ENCODE peak calls at places on chromosomes 11 and 22, in ten cellular contexts. One of them, this sample, is unnamed.

GRCh38 chr22:26527574-26528465 is 15.5 kb upstream of the TFIP11 start:
- DNase-seq in fibroblast of pulmonary artery: no peak
- DNase-seq in fibroblast of lung: no peak
- DNase-seq in pancreas: no peak
- DNase-seq in Calu3: no peak
- DNase-seq in testis: no peak
- DNase-seq in transverse colon: no peak
- DNase-seq in thoracic aorta: no peak
- DNase-seq in tibial artery: no peak
- DNase-seq in astrocyte of the spinal cord: no peak
- DNase-seq in this sample: no peak

GRCh38 chr11:30895046-30895445 is 308.9 kb upstream of the MPPED2 start:
- DNase-seq in fibroblast of pulmonary artery: no peak
- DNase-seq in fibroblast of lung: no peak
- DNase-seq in pancreas: no peak
- DNase-seq in Calu3: no peak
- DNase-seq in testis: no peak
- DNase-seq in transverse colon: no peak
- DNase-seq in thoracic aorta: no peak
- DNase-seq in tibial artery: no peak
- DNase-seq in astrocyte of the spinal cord: no peak
- DNase-seq in this sample: no peak

GRCh38 chr11:12075822-12076821 is 34.3 kb upstream of the MICAL2 start:
- DNase-seq in fibroblast of pulmonary artery: peak; percentile 96
- DNase-seq in fibroblast of lung: peak; percentile 100
- DNase-seq in pancreas: no peak
- DNase-seq in Calu3: no peak
- DNase-seq in testis: no peak
- DNase-seq in transverse colon: peak; percentile 46
- DNase-seq in thoracic aorta: peak; percentile 61
- DNase-seq in tibial artery: peak; percentile 75
- DNase-seq in astrocyte of the spinal cord: peak; percentile 100
- DNase-seq in this sample: no peak

GRCh38 chr22:47449508-47450270 is 687.2 kb downstream of the TBC1D22A start:
- DNase-seq in fibroblast of pulmonary artery: no peak
- DNase-seq in fibroblast of lung: no peak
- DNase-seq in pancreas: no peak
- DNase-seq in Calu3: no peak
- DNase-seq in testis: no peak
- DNase-seq in transverse colon: no peak
- DNase-seq in thoracic aorta: no peak
- DNase-seq in tibial artery: no peak
- DNase-seq in astrocyte of the spinal cord: no peak
- DNase-seq in this sample: no peak

GRCh38 chr11:125952559-125952958 is 6.7 kb downstream of the VSIG10L2 start:
- DNase-seq in fibroblast of pulmonary artery: no peak
- DNase-seq in fibroblast of lung: no peak
- DNase-seq in pancreas: no peak
- DNase-seq in Calu3: no peak
- DNase-seq in testis: no peak
- DNase-seq in transverse colon: no peak
- DNase-seq in thoracic aorta: no peak
- DNase-seq in tibial artery: no peak
- DNase-seq in astrocyte of the spinal cord: no peak
- DNase-seq in this sample: no peak

GRCh38 chr22:49100316-49100715 is 727.4 kb downstream of the BRD1 start:
- DNase-seq in fibroblast of pulmonary artery: no peak
- DNase-seq in fibroblast of lung: no peak
- DNase-seq in pancreas: no peak
- DNase-seq in Calu3: no peak
- DNase-seq in testis: no peak
- DNase-seq in transverse colon: no peak
- DNase-seq in thoracic aorta: no peak
- DNase-seq in tibial artery: no peak
- DNase-seq in astrocyte of the spinal cord: no peak
- DNase-seq in this sample: no peak

GRCh38 chr11:94134651-94135512 is 6.2 kb downstream of the PANX1 start:
- DNase-seq in fibroblast of pulmonary artery: peak; percentile 85
- DNase-seq in fibroblast of lung: peak; percentile 96
- DNase-seq in pancreas: peak; percentile 58
- DNase-seq in Calu3: no peak
- DNase-seq in testis: peak; percentile 71
- DNase-seq in transverse colon: peak; percentile 55
- DNase-seq in thoracic aorta: peak; percentile 77
- DNase-seq in tibial artery: peak; percentile 93
- DNase-seq in astrocyte of the spinal cord: peak; percentile 93
- DNase-seq in this sample: peak; percentile 72

GRCh38 chr11:101031713-101032112 is 97.9 kb downstream of the PGR start:
- DNase-seq in fibroblast of pulmonary artery: no peak
- DNase-seq in fibroblast of lung: no peak
- DNase-seq in pancreas: no peak
- DNase-seq in Calu3: no peak
- DNase-seq in testis: no peak
- DNase-seq in transverse colon: no peak
- DNase-seq in thoracic aorta: no peak
- DNase-seq in tibial artery: no peak
- DNase-seq in astrocyte of the spinal cord: no peak
- DNase-seq in this sample: no peak

GRCh38 chr11:125123947-125124633 is 12.7 kb upstream of the TMEM218 start:
- DNase-seq in fibroblast of pulmonary artery: peak; percentile 61
- DNase-seq in fibroblast of lung: peak; percentile 63
- DNase-seq in pancreas: no peak
- DNase-seq in Calu3: no peak
- DNase-seq in testis: peak; percentile 80
- DNase-seq in transverse colon: peak; percentile 50
- DNase-seq in thoracic aorta: no peak
- DNase-seq in tibial artery: peak; percentile 47
- DNase-seq in astrocyte of the spinal cord: peak; percentile 73
- DNase-seq in this sample: peak; percentile 68

GRCh38 chr11:34604216-34604615 is 16.7 kb upstream of the EHF start:
- DNase-seq in fibroblast of pulmonary artery: no peak
- DNase-seq in fibroblast of lung: no peak
- DNase-seq in pancreas: no peak
- DNase-seq in Calu3: no peak
- DNase-seq in testis: no peak
- DNase-seq in transverse colon: no peak
- DNase-seq in thoracic aorta: no peak
- DNase-seq in tibial artery: no peak
- DNase-seq in astrocyte of the spinal cord: no peak
- DNase-seq in this sample: no peak

GRCh38 chr22:44523981-44524759 is 26.1 kb upstream of the RTL6 start:
- DNase-seq in fibroblast of pulmonary artery: peak; percentile 97
- DNase-seq in fibroblast of lung: peak; percentile 94
- DNase-seq in pancreas: no peak
- DNase-seq in Calu3: no peak
- DNase-seq in testis: peak; percentile 13
- DNase-seq in transverse colon: peak; percentile 44
- DNase-seq in thoracic aorta: no peak
- DNase-seq in tibial artery: no peak
- DNase-seq in astrocyte of the spinal cord: peak; percentile 61
- DNase-seq in this sample: no peak

GRCh38 chr11:134385774-134386565 is 26.1 kb downstream of the B3GAT1 start:
- DNase-seq in fibroblast of pulmonary artery: no peak
- DNase-seq in fibroblast of lung: no peak
- DNase-seq in pancreas: no peak
- DNase-seq in Calu3: peak; percentile 17
- DNase-seq in testis: no peak
- DNase-seq in transverse colon: no peak
- DNase-seq in thoracic aorta: no peak
- DNase-seq in tibial artery: no peak
- DNase-seq in astrocyte of the spinal cord: no peak
- DNase-seq in this sample: no peak

GRCh38 chr22:44403166-44403565 is 90.4 kb upstream of the SHISAL1 start:
- DNase-seq in fibroblast of pulmonary artery: no peak
- DNase-seq in fibroblast of lung: no peak
- DNase-seq in pancreas: peak; percentile 30
- DNase-seq in Calu3: no peak
- DNase-seq in testis: no peak
- DNase-seq in transverse colon: no peak
- DNase-seq in thoracic aorta: no peak
- DNase-seq in tibial artery: peak; percentile 4
- DNase-seq in astrocyte of the spinal cord: no peak
- DNase-seq in this sample: no peak

DNA sequence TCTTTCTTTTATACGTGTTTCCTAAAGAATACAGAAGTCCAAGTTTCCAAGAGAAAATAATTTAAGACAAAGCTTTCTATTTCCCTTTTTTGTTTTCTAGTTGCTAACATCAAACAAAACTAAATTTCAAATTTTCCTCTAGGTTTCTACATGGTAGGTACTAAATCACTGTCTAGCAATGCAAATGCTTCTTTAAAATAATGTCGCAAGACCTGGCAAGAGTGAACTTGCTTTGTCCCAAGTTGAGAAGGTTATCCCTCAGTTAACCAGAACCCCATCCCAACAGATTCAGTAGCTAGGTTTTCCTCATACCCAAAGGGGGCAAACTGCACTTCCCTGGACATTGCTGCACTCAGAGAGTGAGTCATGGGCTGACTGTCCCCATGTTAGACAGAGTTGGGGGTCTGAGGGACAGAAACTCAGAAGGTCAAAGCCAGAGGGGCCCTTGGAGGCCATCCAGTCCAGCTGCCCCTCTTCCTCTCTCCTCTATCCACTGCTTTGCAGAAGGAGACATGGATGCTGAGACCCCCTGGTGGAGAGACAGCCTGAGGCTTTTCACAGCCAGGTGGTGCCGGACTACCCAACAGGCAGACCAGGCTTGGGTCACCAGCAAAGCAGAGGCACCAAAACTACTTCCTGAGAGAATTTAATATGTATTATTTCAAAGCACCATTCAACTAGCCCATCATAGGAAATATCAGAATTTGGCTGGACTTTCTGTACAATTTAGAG is 23.1 kb downstream of the OR2AT4 start:
- DNase-seq in fibroblast of pulmonary artery: no peak
- DNase-seq in fibroblast of lung: no peak
- DNase-seq in pancreas: no peak
- DNase-seq in Calu3: no peak
- DNase-seq in testis: no peak
- DNase-seq in transverse colon: no peak
- DNase-seq in thoracic aorta: no peak
- DNase-seq in tibial artery: no peak
- DNase-seq in astrocyte of the spinal cord: no peak
- DNase-seq in this sample: no peak
- TF ChIP-seq CTCF in fibroblast of pulmonary artery: no peak
- TF ChIP-seq CTCF in fibroblast of lung: no peak
- TF ChIP-seq CTCF in pancreas: no peak
- TF ChIP-seq CTCF in Calu3: no peak
- TF ChIP-seq CTCF in testis: no peak
- TF ChIP-seq CTCF in transverse colon: no peak
- TF ChIP-seq CTCF in thoracic aorta: no peak
- TF ChIP-seq CTCF in tibial artery: no peak
- TF ChIP-seq CTCF in astrocyte of the spinal cord: peak; percentile 24
- TF ChIP-seq CTCF in this sample: no peak

GRCh38 chr11:640021-640706 is 3.1 kb downstream of the DRD4 start:
- DNase-seq in fibroblast of pulmonary artery: no peak
- DNase-seq in fibroblast of lung: no peak
- DNase-seq in pancreas: no peak
- DNase-seq in Calu3: no peak
- DNase-seq in testis: no peak
- DNase-seq in transverse colon: no peak
- DNase-seq in thoracic aorta: no peak
- DNase-seq in tibial artery: no peak
- DNase-seq in astrocyte of the spinal cord: no peak
- DNase-seq in this sample: peak; percentile 44

GRCh38 chr11:643366-643765 is 6.3 kb downstream of the DRD4 start:
- DNase-seq in fibroblast of pulmonary artery: no peak
- DNase-seq in fibroblast of lung: no peak
- DNase-seq in pancreas: no peak
- DNase-seq in Calu3: no peak
- DNase-seq in testis: no peak
- DNase-seq in transverse colon: no peak
- DNase-seq in thoracic aorta: no peak
- DNase-seq in tibial artery: no peak
- DNase-seq in astrocyte of the spinal cord: no peak
- DNase-seq in this sample: no peak

GRCh38 chr11:639324-639977 is 2.4 kb downstream of the DRD4 start:
- DNase-seq in fibroblast of pulmonary artery: no peak
- DNase-seq in fibroblast of lung: no peak
- DNase-seq in pancreas: no peak
- DNase-seq in Calu3: no peak
- DNase-seq in testis: no peak
- DNase-seq in transverse colon: no peak
- DNase-seq in thoracic aorta: no peak
- DNase-seq in tibial artery: no peak
- DNase-seq in astrocyte of the spinal cord: no peak
- DNase-seq in this sample: no peak

GRCh38 chr11:643849-644738 is 7.0 kb downstream of the DRD4 start:
- DNase-seq in fibroblast of pulmonary artery: no peak
- DNase-seq in fibroblast of lung: no peak
- DNase-seq in pancreas: no peak
- DNase-seq in Calu3: no peak
- DNase-seq in testis: no peak
- DNase-seq in transverse colon: no peak
- DNase-seq in thoracic aorta: no peak
- DNase-seq in tibial artery: no peak
- DNase-seq in astrocyte of the spinal cord: no peak
- DNase-seq in this sample: no peak

GRCh38 chr11:641806-642370 is 4.8 kb downstream of the DRD4 start:
- DNase-seq in fibroblast of pulmonary artery: no peak
- DNase-seq in fibroblast of lung: no peak
- DNase-seq in pancreas: no peak
- DNase-seq in Calu3: no peak
- DNase-seq in testis: no peak
- DNase-seq in transverse colon: no peak
- DNase-seq in thoracic aorta: no peak
- DNase-seq in tibial artery: no peak
- DNase-seq in astrocyte of the spinal cord: no peak
- DNase-seq in this sample: no peak
- TF ChIP-seq CTCF in fibroblast of pulmonary artery: no peak
- TF ChIP-seq CTCF in fibroblast of lung: no peak
- TF ChIP-seq CTCF in pancreas: no peak
- TF ChIP-seq CTCF in Calu3: no peak
- TF ChIP-seq CTCF in testis: no peak
- TF ChIP-seq CTCF in transverse colon: no peak
- TF ChIP-seq CTCF in thoracic aorta: no peak
- TF ChIP-seq CTCF in tibial artery: no peak
- TF ChIP-seq CTCF in astrocyte of the spinal cord: no peak
- TF ChIP-seq CTCF in this sample: no peak

DNA sequence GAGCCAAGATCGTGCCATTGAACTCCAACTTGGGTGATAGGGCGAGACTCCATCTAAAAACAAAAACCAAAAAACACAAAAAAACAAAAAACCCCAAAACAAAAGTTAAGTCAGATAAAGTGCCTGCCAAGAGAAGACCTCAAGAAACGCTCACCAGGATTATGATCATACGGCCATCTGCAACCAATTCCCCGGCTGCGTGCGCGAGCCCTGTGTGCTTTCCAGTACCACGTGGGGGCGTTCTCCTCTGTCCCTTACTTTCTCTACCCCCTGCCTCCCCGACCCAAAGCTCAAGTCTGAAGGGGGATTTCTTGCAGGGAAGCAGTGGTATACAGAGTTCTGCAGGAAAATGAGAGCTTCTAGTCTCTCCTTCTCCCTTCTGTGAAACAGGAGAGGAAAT is 10.5 kb upstream of the RPS19BP1 start:
- DNase-seq in fibroblast of pulmonary artery: peak; percentile 35
- DNase-seq in fibroblast of lung: no peak
- DNase-seq in pancreas: no peak
- DNase-seq in Calu3: no peak
- DNase-seq in testis: no peak
- DNase-seq in transverse colon: no peak
- DNase-seq in thoracic aorta: no peak
- DNase-seq in tibial artery: no peak
- DNase-seq in astrocyte of the spinal cord: no peak
- DNase-seq in this sample: peak; percentile 59
- TF ChIP-seq CTCF in fibroblast of pulmonary artery: peak; percentile 43
- TF ChIP-seq CTCF in fibroblast of lung: peak; percentile 11
- TF ChIP-seq CTCF in pancreas: no peak
- TF ChIP-seq CTCF in Calu3: peak; percentile 35
- TF ChIP-seq CTCF in testis: no peak
- TF ChIP-seq CTCF in transverse colon: peak; percentile 17
- TF ChIP-seq CTCF in thoracic aorta: no peak
- TF ChIP-seq CTCF in tibial artery: no peak
- TF ChIP-seq CTCF in astrocyte of the spinal cord: peak; percentile 64
- TF ChIP-seq CTCF in this sample: peak; percentile 38

GRCh38 chr11:975824-976223 is 50.2 kb downstream of the AP2A2 start:
- DNase-seq in fibroblast of pulmonary artery: peak; percentile 44
- DNase-seq in fibroblast of lung: peak; percentile 28
- DNase-seq in pancreas: no peak
- DNase-seq in Calu3: no peak
- DNase-seq in testis: no peak
- DNase-seq in transverse colon: no peak
- DNase-seq in thoracic aorta: no peak
- DNase-seq in tibial artery: no peak
- DNase-seq in astrocyte of the spinal cord: peak; percentile 44
- DNase-seq in this sample: peak; percentile 62
- TF ChIP-seq CTCF in fibroblast of pulmonary artery: peak; percentile 25
- TF ChIP-seq CTCF in fibroblast of lung: no peak
- TF ChIP-seq CTCF in pancreas: no peak
- TF ChIP-seq CTCF in Calu3: no peak
- TF ChIP-seq CTCF in testis: no peak
- TF ChIP-seq CTCF in transverse colon: no peak
- TF ChIP-seq CTCF in thoracic aorta: no peak
- TF ChIP-seq CTCF in tibial artery: no peak
- TF ChIP-seq CTCF in astrocyte of the spinal cord: peak; percentile 58
- TF ChIP-seq CTCF in this sample: no peak

This sample was measured in activated CD8-positive, alpha-beta T cell treated with anti-CD3 and anti-CD28 coated beads for 36 hours.